ENCODE peak calls at places on chromosomes 1 and 21, in five cellular contexts. One of them, this sample, is unnamed.

GRCh38 chr1:59446257-59446901 is 149.5 kb downstream of the FGGY start:
- DNase-seq in midbrain: no peak
- DNase-seq in stomach: no peak
- DNase-seq in stimulated activated CD4-positive, alpha-beta T cell treated with anti-CD3 and anti-CD28 coated beads, Interleukin-2, amount 100 ng/mL, for 48 hours: no peak
- DNase-seq in left ventricle myocardium inferior: no peak
- DNase-seq in this sample: no peak

GRCh38 chr1:227192163-227192562 is 126.1 kb downstream of the CDC42BPA start:
- DNase-seq in stomach: peak; percentile 36
- DNase-seq in midbrain: no peak
- DNase-seq in left ventricle myocardium inferior: peak; percentile 25
- DNase-seq in stimulated activated CD4-positive, alpha-beta T cell treated with anti-CD3 and anti-CD28 coated beads, Interleukin-2, amount 100 ng/mL, for 48 hours: peak; percentile 19
- DNase-seq in this sample: no peak

GRCh38 chr21:33300701-33301631 is 23.8 kb upstream of the IFNAR1 start:
- DNase-seq in stimulated activated CD4-positive, alpha-beta T cell treated with anti-CD3 and anti-CD28 coated beads, Interleukin-2, amount 100 ng/mL, for 48 hours: no peak
- DNase-seq in midbrain: peak; percentile 17
- DNase-seq in left ventricle myocardium inferior: no peak
- DNase-seq in stomach: no peak
- DNase-seq in this sample: no peak

GRCh38 chr1:159229486-159229885 is 24.8 kb downstream of the ACKR1 start:
- DNase-seq in left ventricle myocardium inferior: no peak
- DNase-seq in midbrain: no peak
- DNase-seq in stomach: no peak
- DNase-seq in stimulated activated CD4-positive, alpha-beta T cell treated with anti-CD3 and anti-CD28 coated beads, Interleukin-2, amount 100 ng/mL, for 48 hours: no peak
- DNase-seq in this sample: no peak

GRCh38 chr1:240468616-240469015 is 143.3 kb downstream of the GREM2 start:
- DNase-seq in stomach: no peak
- DNase-seq in left ventricle myocardium inferior: no peak
- DNase-seq in midbrain: no peak
- DNase-seq in stimulated activated CD4-positive, alpha-beta T cell treated with anti-CD3 and anti-CD28 coated beads, Interleukin-2, amount 100 ng/mL, for 48 hours: no peak
- DNase-seq in this sample: no peak

GRCh38 chr1:29179641-29180184 is 2.0 kb downstream of the SRSF4 start:
- DNase-seq in stimulated activated CD4-positive, alpha-beta T cell treated with anti-CD3 and anti-CD28 coated beads, Interleukin-2, amount 100 ng/mL, for 48 hours: no peak
- DNase-seq in midbrain: no peak
- DNase-seq in stomach: no peak
- DNase-seq in left ventricle myocardium inferior: no peak
- DNase-seq in this sample: no peak

GRCh38 chr1:76470166-76470565 is 395.6 kb downstream of the ST6GALNAC3 start:
- DNase-seq in midbrain: no peak
- DNase-seq in stomach: no peak
- DNase-seq in stimulated activated CD4-positive, alpha-beta T cell treated with anti-CD3 and anti-CD28 coated beads, Interleukin-2, amount 100 ng/mL, for 48 hours: no peak
- DNase-seq in left ventricle myocardium inferior: no peak
- DNase-seq in this sample: no peak

GRCh38 chr1:53549781-53550180 is 90.6 kb downstream of the DMRTB1 start:
- DNase-seq in stomach: no peak
- DNase-seq in stimulated activated CD4-positive, alpha-beta T cell treated with anti-CD3 and anti-CD28 coated beads, Interleukin-2, amount 100 ng/mL, for 48 hours: no peak
- DNase-seq in left ventricle myocardium inferior: peak; percentile 5
- DNase-seq in midbrain: no peak
- DNase-seq in this sample: no peak

GRCh38 chr1:59487335-59488031 is 190.6 kb downstream of the FGGY start:
- DNase-seq in midbrain: no peak
- DNase-seq in stimulated activated CD4-positive, alpha-beta T cell treated with anti-CD3 and anti-CD28 coated beads, Interleukin-2, amount 100 ng/mL, for 48 hours: no peak
- DNase-seq in stomach: no peak
- DNase-seq in left ventricle myocardium inferior: no peak
- DNase-seq in this sample: no peak

GRCh38 chr21:27060190-27060589 is 93.3 kb upstream of the ADAMTS5 start:
- DNase-seq in stimulated activated CD4-positive, alpha-beta T cell treated with anti-CD3 and anti-CD28 coated beads, Interleukin-2, amount 100 ng/mL, for 48 hours: no peak
- DNase-seq in stomach: no peak
- DNase-seq in left ventricle myocardium inferior: no peak
- DNase-seq in midbrain: no peak
- DNase-seq in this sample: no peak

GRCh38 chr1:236289492-236290131 is 7.9 kb upstream of the ERO1B start:
- DNase-seq in stomach: no peak
- DNase-seq in stimulated activated CD4-positive, alpha-beta T cell treated with anti-CD3 and anti-CD28 coated beads, Interleukin-2, amount 100 ng/mL, for 48 hours: no peak
- DNase-seq in midbrain: no peak
- DNase-seq in left ventricle myocardium inferior: no peak
- DNase-seq in this sample: no peak

GRCh38 chr1:20125091-20125490 is 5.8 kb upstream of the PLA2G2D start:
- DNase-seq in stomach: no peak
- DNase-seq in left ventricle myocardium inferior: no peak
- DNase-seq in stimulated activated CD4-positive, alpha-beta T cell treated with anti-CD3 and anti-CD28 coated beads, Interleukin-2, amount 100 ng/mL, for 48 hours: no peak
- DNase-seq in midbrain: no peak
- DNase-seq in this sample: no peak

GRCh38 chr21:36113647-36114428 is 21.0 kb upstream of the CBR3 start:
- DNase-seq in stomach: peak; percentile 85
- DNase-seq in stimulated activated CD4-positive, alpha-beta T cell treated with anti-CD3 and anti-CD28 coated beads, Interleukin-2, amount 100 ng/mL, for 48 hours: no peak
- DNase-seq in left ventricle myocardium inferior: no peak
- DNase-seq in midbrain: no peak
- DNase-seq in this sample: peak; percentile 84

GRCh38 chr1:16391408-16391807 is 24.4 kb downstream of the SZRD1 start:
- DNase-seq in stimulated activated CD4-positive, alpha-beta T cell treated with anti-CD3 and anti-CD28 coated beads, Interleukin-2, amount 100 ng/mL, for 48 hours: no peak
- DNase-seq in left ventricle myocardium inferior: no peak
- DNase-seq in midbrain: no peak
- DNase-seq in stomach: no peak
- DNase-seq in this sample: no peak

GRCh38 chr1:38564946-38565570 is 294.5 kb downstream of the RRAGC start:
- DNase-seq in left ventricle myocardium inferior: no peak
- DNase-seq in stomach: no peak
- DNase-seq in midbrain: peak; percentile 26
- DNase-seq in stimulated activated CD4-positive, alpha-beta T cell treated with anti-CD3 and anti-CD28 coated beads, Interleukin-2, amount 100 ng/mL, for 48 hours: no peak
- DNase-seq in this sample: no peak

GRCh38 chr1:54604572-54605370 is 18.6 kb downstream of the FAM151A start:
- DNase-seq in stimulated activated CD4-positive, alpha-beta T cell treated with anti-CD3 and anti-CD28 coated beads, Interleukin-2, amount 100 ng/mL, for 48 hours: peak; percentile 4
- DNase-seq in left ventricle myocardium inferior: no peak
- DNase-seq in stomach: no peak
- DNase-seq in midbrain: no peak
- DNase-seq in this sample: no peak

GRCh38 chr1:201562257-201562656 is 23.3 kb downstream of the NAV1 start:
- DNase-seq in left ventricle myocardium inferior: no peak
- DNase-seq in stomach: no peak
- DNase-seq in stimulated activated CD4-positive, alpha-beta T cell treated with anti-CD3 and anti-CD28 coated beads, Interleukin-2, amount 100 ng/mL, for 48 hours: no peak
- DNase-seq in midbrain: no peak
- DNase-seq in this sample: no peak

GRCh38 chr1:113783254-113784103 is 24.2 kb upstream of the PHTF1 start:
- DNase-seq in stimulated activated CD4-positive, alpha-beta T cell treated with anti-CD3 and anti-CD28 coated beads, Interleukin-2, amount 100 ng/mL, for 48 hours: no peak
- DNase-seq in left ventricle myocardium inferior: no peak
- DNase-seq in midbrain: peak; percentile 32
- DNase-seq in stomach: no peak
- DNase-seq in this sample: peak; percentile 45

GRCh38 chr1:179881642-179882252 is 338 bp upstream of the TOR1AIP1 start:
- DNase-seq in left ventricle myocardium inferior: no peak
- DNase-seq in midbrain: peak; percentile 92
- DNase-seq in stomach: peak; percentile 80
- DNase-seq in stimulated activated CD4-positive, alpha-beta T cell treated with anti-CD3 and anti-CD28 coated beads, Interleukin-2, amount 100 ng/mL, for 48 hours: no peak
- DNase-seq in this sample: peak; percentile 90

GRCh38 chr1:181604482-181604881 is 121.2 kb downstream of the CACNA1E start:
- DNase-seq in stomach: no peak
- DNase-seq in midbrain: peak; percentile 25
- DNase-seq in stimulated activated CD4-positive, alpha-beta T cell treated with anti-CD3 and anti-CD28 coated beads, Interleukin-2, amount 100 ng/mL, for 48 hours: no peak
- DNase-seq in left ventricle myocardium inferior: no peak
- DNase-seq in this sample: no peak

GRCh38 chr1:229373395-229373794 is 30.5 kb upstream of the CCSAP start:
- DNase-seq in stomach: no peak
- DNase-seq in stimulated activated CD4-positive, alpha-beta T cell treated with anti-CD3 and anti-CD28 coated beads, Interleukin-2, amount 100 ng/mL, for 48 hours: no peak
- DNase-seq in left ventricle myocardium inferior: no peak
- DNase-seq in midbrain: no peak
- DNase-seq in this sample: no peak